ENCODE peak calls at places on chromosomes 3 and 15, in six cellular contexts. O is foreskin keratinocyte, V is heart right ventricle, C is left lung, U is GM13976, Q is fibroblast of mammary gland. W is an unnamed sample.

GRCh38 chr3:139533781-139534443 is 5.6 kb downstream of the RBP1 start:
- DNase-seq in O (peak), V (peak), C (no peak), U (no peak), Q (peak), W (peak)

GRCh38 chr3:72782521-72782920 is 65.7 kb downstream of the SHQ1 start:
- DNase-seq in O (no peak), V (no peak), C (no peak), U (no peak), Q (no peak), W (no peak)

GRCh38 chr15:40029979-40030893 is 8.7 kb downstream of the SRP14 start:
- DNase-seq in O (no peak), V (no peak), C (no peak), U (no peak), Q (peak), W (peak)

GRCh38 chr15:85047271-85047948 is 65.8 kb downstream of the PDE8A start:
- DNase-seq in O (no peak), V (peak), C (peak), U (peak), Q (peak), W (peak)

GRCh38 chr3:126465928-126466564 is 9.6 kb downstream of the ZXDC start:
- DNase-seq in O (no peak), V (no peak), C (peak), U (no peak), Q (no peak), W (no peak)

GRCh38 chr15:74402873-74403589 is 30.7 kb downstream of the SEMA7A start:
- DNase-seq in O (no peak), V (peak), C (no peak), U (peak), Q (no peak), W (no peak)

GRCh38 chr3:46656778-46657556 is 36.5 kb downstream of the ALS2CL start:
- DNase-seq in O (peak), V (no peak), C (no peak), U (no peak), Q (peak), W (peak)

GRCh38 chr15:99537344-99537743 is 28.4 kb upstream of the MEF2A start:
- DNase-seq in O (no peak), V (peak), C (no peak), U (no peak), Q (peak), W (no peak)

GRCh38 chr15:70635895-70636294 is 127.5 kb downstream of the UACA start:
- DNase-seq in O (no peak), V (no peak), C (no peak), U (no peak), Q (no peak), W (no peak)

GRCh38 chr15:76168237-76168984 is 108.6 kb downstream of the TMEM266 start:
- DNase-seq in O (no peak), V (no peak), C (no peak), U (no peak), Q (no peak), W (no peak)
- TF ChIP-seq CTCF in O (no peak), V (no peak), C (no peak), U (no peak), Q (no peak), W (no peak)

GRCh38 chr3:124985358-124985757 is 50.8 kb upstream of the MUC13 start:
- DNase-seq in O (peak), V (no peak), C (no peak), U (no peak), Q (peak), W (peak)
- TF ChIP-seq CTCF in O (no peak), V (no peak), C (no peak), U (no peak), Q (no peak), W (no peak)

DNA sequence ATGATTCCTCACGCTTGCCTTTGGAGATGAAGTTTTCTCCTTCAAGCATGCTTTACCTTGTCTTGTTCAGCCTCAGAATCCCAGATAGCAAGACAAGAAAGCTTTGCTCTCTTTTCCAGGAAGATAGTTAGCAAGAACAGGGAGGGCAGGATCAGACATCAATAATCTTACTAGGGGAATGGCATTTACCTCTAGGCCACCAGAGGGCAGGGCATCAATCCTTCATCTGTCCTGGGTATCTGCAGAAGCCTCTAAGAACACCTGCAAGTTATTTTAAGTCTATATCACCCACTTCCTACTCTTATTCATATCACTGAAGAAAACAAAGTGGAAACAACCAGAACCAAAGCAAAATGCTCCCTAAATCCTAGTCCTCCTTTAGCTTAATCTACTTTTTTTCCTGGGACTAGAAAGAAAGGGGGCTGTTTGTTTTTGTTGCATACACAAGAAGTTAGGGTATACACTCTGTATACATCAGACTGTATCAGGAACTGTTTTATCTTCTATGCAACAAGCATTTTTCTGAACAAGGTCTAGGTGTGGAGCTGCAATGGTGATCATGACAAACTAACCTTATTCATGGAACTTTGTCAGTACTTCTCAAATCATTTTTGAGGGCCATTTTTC is 862.5 kb downstream of the CADM2 start:
- DNase-seq in O (peak), V (no peak), C (no peak), U (peak), Q (no peak), W (peak)
- TF ChIP-seq CTCF in O (peak), V (peak), C (peak), U (peak), Q (peak), W (peak)

GRCh38 chr3:23648326-23648964 is 157.3 kb upstream of the UBE2E1 start:
- DNase-seq in O (no peak), V (no peak), C (no peak), U (no peak), Q (peak), W (no peak)
- TF ChIP-seq CTCF in O (peak), V (no peak), C (no peak), U (no peak), Q (peak), W (no peak)

GRCh38 chr3:42518800-42519567 is 16.5 kb downstream of the VIPR1 start:
- DNase-seq in O (no peak), V (no peak), C (no peak), U (no peak), Q (no peak), W (no peak)
- TF ChIP-seq CTCF in O (peak), V (no peak), C (no peak), U (peak), Q (peak), W (peak)

GRCh38 chr15:29938701-29939340 is 116.6 kb upstream of the TJP1 start:
- DNase-seq in O (peak), V (no peak), C (no peak), U (no peak), Q (peak), W (no peak)
- TF ChIP-seq CTCF in O (peak), V (peak), C (no peak), U (no peak), Q (no peak), W (peak)

DNA sequence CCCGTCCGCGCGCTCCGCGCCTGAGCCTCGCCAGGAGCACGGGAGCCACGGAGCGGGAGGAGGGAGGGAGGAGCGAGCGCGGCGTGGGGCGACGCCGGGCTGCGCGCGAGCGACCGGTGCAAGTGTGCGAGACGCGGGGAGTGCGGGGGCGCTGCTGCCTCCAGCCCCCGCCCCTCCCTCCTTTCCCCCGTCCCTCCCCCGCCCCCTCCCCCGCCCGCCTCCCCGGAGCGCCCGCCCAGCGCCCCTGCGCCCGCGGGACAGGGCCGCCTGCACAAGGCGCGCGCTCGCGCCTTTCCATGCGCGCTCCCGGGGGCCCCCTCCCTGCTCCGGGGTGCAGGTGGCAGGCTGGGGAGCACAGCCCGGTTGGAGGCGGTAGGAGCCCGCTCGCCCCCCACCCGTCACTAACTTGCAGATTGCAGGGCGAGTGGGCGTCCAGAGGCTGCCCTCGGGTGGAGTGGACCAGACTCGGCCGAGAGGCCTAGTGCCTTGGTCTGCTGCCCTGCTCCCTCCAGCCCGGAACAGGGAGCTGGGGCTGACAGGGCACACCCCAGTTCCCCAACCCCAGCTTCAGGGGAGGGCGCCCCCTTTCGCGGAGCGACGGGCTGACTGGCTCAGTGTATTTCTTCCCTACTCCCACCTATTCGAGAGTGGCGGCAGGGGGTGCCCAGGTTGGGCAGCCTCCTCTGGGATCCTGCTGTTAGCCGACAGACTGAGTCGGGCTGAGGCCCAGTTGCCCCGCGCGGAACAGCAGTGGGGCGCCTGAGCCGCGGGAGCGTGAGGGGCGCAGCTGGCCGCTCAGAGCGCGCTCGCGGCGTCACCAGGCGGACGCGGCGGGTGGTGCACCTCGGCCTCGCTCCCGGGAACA is at the start of gene WNT7A:
- DNase-seq in O (peak), V (no peak), C (no peak), U (peak), Q (no peak), W (peak)
- TF ChIP-seq CTCF in O (peak), V (peak), C (peak), U (peak), Q (no peak), W (peak)

DNA sequence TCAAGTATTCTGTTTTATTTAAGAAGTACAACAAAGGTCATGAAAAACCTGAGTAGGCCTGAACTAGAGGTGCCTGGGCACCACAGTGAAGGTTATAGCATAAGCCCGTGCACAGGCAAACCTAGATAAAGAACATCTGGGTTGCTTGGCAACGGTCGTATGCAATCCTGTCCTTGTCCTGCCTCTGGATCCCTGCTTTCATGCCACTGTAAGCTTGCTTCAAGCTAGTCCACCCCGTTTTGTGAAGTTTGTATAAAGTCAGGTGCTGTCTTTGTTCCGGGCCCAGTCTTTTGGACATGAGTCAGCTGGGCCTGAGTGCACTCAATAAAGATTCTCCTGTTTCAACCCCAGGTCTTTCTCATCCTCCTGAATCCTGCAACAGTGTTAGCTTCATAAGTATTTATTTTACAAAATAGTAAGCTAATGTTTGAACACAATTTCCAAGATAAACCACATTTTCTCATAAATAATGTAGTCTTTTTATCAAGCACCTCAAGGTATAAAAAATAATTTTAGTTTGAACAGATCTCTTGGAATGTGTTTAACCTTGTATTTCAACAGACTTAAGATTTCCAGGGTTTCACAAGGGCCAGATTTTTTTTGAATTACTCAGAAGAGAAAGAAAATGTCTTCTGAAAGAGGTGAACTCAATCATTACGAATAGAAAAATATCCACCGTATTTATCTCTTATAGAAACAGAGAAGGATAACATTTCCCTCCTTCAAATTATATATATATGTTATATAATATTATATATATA is 14.3 kb upstream of the SLC9C1 start:
- DNase-seq in O (peak), V (no peak), C (no peak), U (no peak), Q (peak), W (peak)
- TF ChIP-seq CTCF in O (no peak), V (no peak), C (no peak), U (no peak), Q (no peak), W (no peak)

DNA sequence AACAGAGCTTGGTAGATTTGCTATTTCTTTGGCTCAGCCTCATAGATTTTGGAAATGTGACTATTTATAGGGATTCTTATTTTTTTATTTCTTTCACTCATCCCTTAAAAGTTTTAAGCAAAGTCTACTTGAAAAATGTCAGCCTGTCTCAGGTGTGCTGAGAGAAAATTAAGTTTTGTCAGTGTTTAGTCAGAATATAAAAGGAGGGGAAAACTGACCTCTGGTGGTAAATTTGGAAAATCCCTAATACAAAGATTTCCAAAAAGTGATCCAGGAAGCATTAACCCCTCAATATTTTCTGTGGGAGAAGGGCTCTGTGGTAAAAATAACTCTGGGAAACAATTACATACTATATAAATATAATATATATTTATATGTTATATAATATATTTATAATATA is 41.0 kb upstream of the FRMD4B start:
- DNase-seq in O (no peak), V (no peak), C (no peak), U (no peak), Q (no peak), W (no peak)
- TF ChIP-seq CTCF in O (peak), V (no peak), C (no peak), U (no peak), Q (peak), W (peak)

W was measured in bronchial epithelial cell.